ENCODE peak calls at places on chromosomes 2 and 18, in four cellular contexts. K is Peyer's patch, S is AG10803, H is GM23248. M is an unnamed sample.

GRCh38 chr2:121534007-121534406 is 3.3 kb downstream of the RNU4ATAC start:
- DNase-seq in H (no peak), S (no peak), K (no peak), M (no peak)

GRCh38 chr2:45777996-45778719 is 126.7 kb downstream of the PRKCE start:
- DNase-seq in K (no peak), S (no peak), H (no peak), M (peak)

GRCh38 chr2:86019121-86019520 is 86.6 kb downstream of the POLR1A start:
- DNase-seq in H (no peak), K (peak), S (no peak), M (peak)

GRCh38 chr2:67752964-67753363 is 309.8 kb downstream of the C1D start:
- DNase-seq in K (no peak), H (peak), S (peak), M (peak)

GRCh38 chr2:127498386-127498785 is 27.9 kb downstream of the IWS1 start:
- DNase-seq in K (no peak), S (peak), H (peak), M (peak)

GRCh38 chr2:60445684-60446184 is 107.7 kb downstream of the BCL11A start:
- DNase-seq in K (no peak), S (peak), H (peak), M (no peak)

GRCh38 chr2:202299712-202300111 is 34.1 kb downstream of the NOP58 start:
- DNase-seq in H (no peak), S (no peak), K (no peak), M (no peak)

GRCh38 chr2:7801212-7801611 is 880.6 kb upstream of the ID2 start:
- DNase-seq in H (no peak), S (no peak), K (no peak), M (no peak)

GRCh38 chr2:127164761-127165538 is 55.1 kb downstream of the CYP27C1 start:
- DNase-seq in K (no peak), H (no peak), S (no peak), M (no peak)

GRCh38 chr2:207758010-207758409 is 11.7 kb downstream of the FZD5 start:
- DNase-seq in K (no peak), H (no peak), S (no peak), M (no peak)

GRCh38 chr2:197647961-197648690 is 27.3 kb downstream of the RFTN2 start:
- DNase-seq in S (peak), K (no peak), H (peak), M (peak)

GRCh38 chr2:120176526-120176925 is 46.7 kb downstream of the TMEM185B start:
- DNase-seq in H (no peak), K (no peak), S (no peak), M (no peak)
- H3K4me3 ChIP-seq in H (no peak), K (peak), S (no peak), M (peak)

GRCh38 chr2:152395132-152396024 is 60.4 kb downstream of the FMNL2 start:
- DNase-seq in H (peak), K (no peak), S (peak), M (peak)
- H3K4me3 ChIP-seq in H (peak), K (no peak), S (peak), M (no peak)

DNA sequence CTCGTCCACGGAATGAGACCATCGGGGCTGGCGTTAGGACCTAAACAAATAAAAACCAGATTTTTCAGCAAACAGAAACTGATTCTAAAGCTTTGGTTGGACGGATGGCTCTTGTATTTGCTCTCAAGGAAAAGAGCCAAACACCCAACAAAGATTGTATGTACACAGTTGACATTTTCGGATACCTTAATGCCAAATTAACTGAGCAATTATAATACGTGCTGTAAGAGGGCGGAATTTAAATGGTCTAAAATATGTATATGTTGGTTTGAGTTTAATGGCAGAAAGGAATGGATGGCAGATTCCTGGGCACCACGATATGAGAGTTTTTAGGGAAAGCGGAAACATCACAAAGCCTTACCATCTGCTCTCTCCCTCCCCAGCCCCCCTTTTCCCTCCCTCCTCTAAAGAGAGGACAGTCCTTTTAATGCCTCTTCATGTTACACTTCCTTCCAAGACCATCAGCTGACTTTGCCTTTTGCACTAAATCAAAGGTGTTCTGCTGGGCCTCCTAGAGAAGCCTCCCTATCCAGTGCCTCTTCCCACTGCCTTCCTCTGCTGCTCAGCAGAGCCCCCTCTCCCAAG is 33.2 kb downstream of the STAT1 start:
- DNase-seq in H (no peak), S (no peak), K (no peak), M (no peak)
- H3K4me3 ChIP-seq in H (no peak), S (no peak), K (no peak), M (no peak)

GRCh38 chr2:165870346-165870745 is 76.3 kb upstream of the GALNT3 start:
- DNase-seq in K (no peak), H (no peak), S (no peak), M (no peak)

GRCh38 chr2:165868211-165868610 is 74.2 kb upstream of the GALNT3 start:
- DNase-seq in K (no peak), H (peak), S (no peak), M (no peak)

GRCh38 chr2:165874445-165875039 is 79.0 kb downstream of the TTC21B start:
- DNase-seq in K (no peak), S (peak), H (peak), M (peak)

GRCh38 chr2:165872101-165872791 is 78.2 kb upstream of the GALNT3 start:
- DNase-seq in K (no peak), H (no peak), S (peak), M (no peak)

DNA sequence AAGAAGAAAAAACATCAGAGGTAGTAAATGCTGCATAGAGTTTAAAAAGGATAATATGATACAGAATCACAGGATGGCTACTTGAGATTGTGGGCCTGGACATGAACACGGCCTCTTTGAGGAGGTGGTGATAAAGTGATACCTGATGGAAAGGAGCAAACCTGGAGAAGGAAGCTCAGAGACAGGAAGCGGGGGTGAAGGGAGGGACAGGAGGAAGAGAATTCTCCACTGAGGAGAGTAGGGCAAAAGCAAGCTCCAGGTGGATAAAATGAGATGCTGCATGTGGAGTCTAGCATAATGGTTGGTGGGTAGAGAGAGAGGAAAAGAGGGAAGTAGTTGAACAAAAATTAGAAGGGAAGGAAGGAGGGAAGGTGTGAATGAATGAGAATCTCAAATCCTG is 77.0 kb upstream of the GALNT3 start:
- DNase-seq in S (no peak), H (no peak), K (no peak), M (no peak)
- H3K4me3 ChIP-seq in S (no peak), H (no peak), K (no peak), M (no peak)

GRCh38 chr18:501406-501714 is 859 bp upstream of the COLEC12 start:
- DNase-seq in K (no peak), H (no peak), S (no peak), M (no peak)
- H3K4me3 ChIP-seq in K (no peak), H (no peak), S (no peak), M (no peak)

GRCh38 chr2:138275292-138275690 is 226.3 kb upstream of the SPOPL start:
- DNase-seq in K (no peak), S (no peak), H (no peak), M (peak)
- H3K4me3 ChIP-seq in K (no peak), S (no peak), H (no peak), M (no peak)

DNA sequence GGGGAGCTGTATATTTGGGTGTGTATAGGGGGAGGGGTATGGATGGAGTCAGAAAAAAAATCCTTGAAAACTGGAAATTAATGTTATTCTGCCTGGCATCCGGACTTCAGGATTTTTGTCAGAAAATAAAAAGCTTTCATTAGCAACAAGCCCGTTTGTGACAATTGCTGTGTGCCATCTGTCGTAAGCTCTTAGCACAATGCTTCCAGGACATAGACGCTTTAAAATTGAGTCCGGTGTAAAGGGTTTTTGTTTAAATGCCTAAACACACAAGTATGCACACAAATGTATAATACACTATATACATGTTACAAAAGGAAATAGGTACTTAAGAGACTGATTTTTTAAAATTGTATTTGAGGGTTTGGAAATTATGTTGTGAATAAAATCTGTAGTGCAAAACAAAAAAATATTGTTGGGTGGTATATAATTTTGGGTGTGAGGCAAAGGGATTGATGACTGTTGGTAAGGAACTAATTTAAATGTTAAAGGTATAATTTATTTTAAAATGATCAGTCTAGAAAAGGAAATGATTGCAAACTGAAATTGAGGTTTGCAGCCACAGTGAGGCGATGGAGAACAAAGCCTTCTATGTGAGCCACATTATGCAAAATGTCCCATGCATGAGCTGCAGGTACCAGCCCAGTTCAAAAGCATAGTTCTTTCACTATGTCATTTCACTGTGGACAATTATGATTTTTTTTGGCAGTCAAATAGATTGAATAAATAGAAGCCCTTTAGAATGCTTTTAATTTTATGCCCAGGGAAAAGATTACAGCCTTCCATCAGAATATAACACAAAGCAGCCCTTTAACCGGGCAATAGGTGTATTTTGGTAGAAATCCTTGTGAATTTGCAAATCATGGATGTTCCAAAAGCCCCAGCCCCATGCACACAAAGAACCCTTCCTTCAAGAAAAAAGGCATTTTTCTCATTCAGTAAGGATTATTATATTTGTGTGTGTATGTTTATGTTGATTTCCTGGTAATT is 1.5 kb downstream of the MAP2 start:
- DNase-seq in K (no peak), S (peak), H (peak), M (peak)
- H3K4me3 ChIP-seq in K (no peak), S (no peak), H (peak), M (peak)

GRCh38 chr2:239099474-239099873 is 251.6 kb downstream of the TWIST2 start:
- DNase-seq in K (no peak), H (no peak), S (no peak), M (no peak)
- H3K4me3 ChIP-seq in K (no peak), H (no peak), S (no peak), M (no peak)

GRCh38 chr2:226909131-226909530 is 73.3 kb downstream of the RHBDD1 start:
- DNase-seq in S (no peak), H (no peak), K (no peak), M (no peak)
- H3K4me3 ChIP-seq in S (no peak), H (no peak), K (no peak), M (no peak)

DNA sequence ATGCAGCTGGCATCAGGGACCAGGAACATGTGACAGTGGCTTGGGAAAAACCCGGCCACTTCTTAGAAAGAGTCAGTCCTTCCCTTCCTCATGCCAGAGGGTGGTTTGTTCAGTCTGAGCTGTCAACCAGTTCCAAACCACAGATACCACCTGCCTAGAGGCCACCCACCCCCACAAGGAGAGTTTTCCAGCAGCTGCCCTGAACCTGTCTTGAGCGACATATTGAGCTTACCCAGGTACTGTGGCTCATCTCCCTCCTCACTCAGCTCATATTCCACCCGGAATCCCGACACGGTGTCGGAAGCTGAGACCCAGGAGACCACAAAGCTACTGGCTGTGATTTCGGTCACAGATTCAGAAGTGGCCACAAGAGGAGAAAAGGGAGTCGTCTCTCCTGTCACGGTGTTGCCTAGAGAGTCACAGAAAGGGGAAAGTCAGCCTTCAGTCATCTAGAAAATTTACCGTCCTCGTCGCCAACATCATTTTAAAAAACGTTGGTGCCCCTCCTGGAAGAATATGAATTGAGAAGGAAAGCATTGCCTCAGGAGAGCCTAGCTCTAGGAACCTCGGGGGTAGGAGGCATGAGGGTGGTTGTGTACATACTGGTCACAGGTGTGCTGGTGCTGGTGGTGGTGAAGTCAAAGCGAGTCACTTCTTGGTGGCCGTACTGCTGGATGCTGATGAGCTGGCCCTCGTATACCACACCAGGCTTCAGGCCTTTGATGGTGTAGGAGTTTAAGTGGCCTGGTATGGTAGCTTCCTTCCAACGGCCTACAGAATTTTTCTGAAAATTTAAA is 26.3 kb downstream of the FN1 start:
- DNase-seq in S (no peak), H (peak), K (no peak), M (peak)
- H3K4me3 ChIP-seq in S (no peak), H (no peak), K (no peak), M (no peak)

M was measured in epithelial cell of esophagus.